ENCODE peak calls at places on chromosomes 3 and 15, in five cellular contexts. V, K, I, B and R are unnamed samples. For H3K9me3, the result is how much of the 10 kb centered on the place peaks cover.

GRCh38 chr15:47331796-47332480 is 385.4 kb upstream of the SEMA6D start:
- DNase-seq in V (no peak), K (no peak), I (peak), B (no peak), R (no peak)

GRCh38 chr3:13137808-13138565 is 64.8 kb upstream of the IQSEC1 start:
- DNase-seq in V (no peak), K (no peak), I (no peak), B (no peak), R (no peak)

GRCh38 chr3:16828815-16829214 is 55.9 kb upstream of the PLCL2 start:
- DNase-seq in V (peak), K (no peak), I (peak), B (peak), R (no peak)

GRCh38 chr3:110806924-110807323 is 264.7 kb upstream of the NECTIN3 start:
- DNase-seq in V (no peak), K (no peak), I (peak), B (peak), R (no peak)

GRCh38 chr3:187334904-187335303 is 33.3 kb upstream of the RTP4 start:
- DNase-seq in V (no peak), K (no peak), I (no peak), B (no peak), R (no peak)

GRCh38 chr15:83510001-83510400 is 62.9 kb downstream of the SH3GL3 start:
- DNase-seq in V (no peak), K (no peak), I (no peak), B (no peak), R (no peak)

GRCh38 chr3:18090377-18090776 is 334.8 kb downstream of the SATB1 start:
- DNase-seq in V (no peak), K (no peak), I (no peak), B (no peak), R (no peak)

GRCh38 chr15:55344206-55344605 is 25.2 kb downstream of the PIGB start:
- DNase-seq in V (no peak), K (peak), I (peak), B (no peak), R (no peak)

GRCh38 chr3:30871720-30872119 is 22.7 kb downstream of the GADL1 start:
- DNase-seq in V (no peak), K (no peak), I (peak), B (no peak), R (no peak)

GRCh38 chr3:60949146-60949545 is 302.1 kb downstream of the FHIT start:
- DNase-seq in V (no peak), K (no peak), I (no peak), B (no peak), R (no peak)

GRCh38 chr3:69739204-69740102 is at the start of gene MITF:
- DNase-seq in V (peak), K (peak), I (peak), B (peak), R (no peak)

GRCh38 chr15:31270767-31271166 is 55.9 kb upstream of the KLF13 start:
- DNase-seq in V (no peak), K (peak), I (no peak), B (no peak), R (peak)

GRCh38 chr15:92653836-92654524 is 1.6 kb downstream of the FAM174B start:
- DNase-seq in V (no peak), K (no peak), I (peak), B (peak), R (no peak)

GRCh38 chr15:76139368-76140068 is 79.7 kb downstream of the TMEM266 start:
- DNase-seq in V (peak), K (peak), I (peak), B (peak), R (peak)

GRCh38 chr3:126300761-126301481 is 56.3 kb downstream of the KLF15 start:
- DNase-seq in V (no peak), K (no peak), I (peak), B (no peak), R (no peak)

GRCh38 chr15:22881739-22882440 is 43.4 kb downstream of the NIPA2 start:
- DNase-seq in V (no peak), K (no peak), I (no peak), B (no peak), R (no peak)

GRCh38 chr3:6667354-6667753 is 193.6 kb upstream of the GRM7 start:
- DNase-seq in V (no peak), K (no peak), I (no peak), B (no peak), R (no peak)

GRCh38 chr3:146092230-146092629 is 68.8 kb downstream of the PLOD2 start:
- DNase-seq in V (no peak), K (no peak), I (peak), B (peak), R (no peak)

GRCh38 chr15:60745469-60745971 is 266.6 kb upstream of the ICE2 start:
- DNase-seq in V (no peak), K (no peak), I (peak), B (no peak), R (no peak)

GRCh38 chr3:143237036-143237688 is 117.6 kb downstream of the CHST2 start:
- DNase-seq in V (no peak), K (peak), I (peak), B (no peak), R (peak)

GRCh38 chr3:30667250-30667585 is 60.8 kb downstream of the TGFBR2 start:
- DNase-seq in V (no peak), K (peak), I (peak), B (peak), R (peak)

GRCh38 chr3:45506751-45507391 is 87.7 kb upstream of the LIMD1 start:
- DNase-seq in V (no peak), K (no peak), I (peak), B (no peak), R (no peak)

GRCh38 chr15:31327674-31328424 is 1.2 kb downstream of the KLF13 start:
- DNase-seq in V (no peak), K (no peak), I (peak), B (peak), R (peak)

GRCh38 chr15:52069559-52069958 is 43.0 kb downstream of the BCL2L10 start:
- DNase-seq in V (no peak), K (no peak), I (no peak), B (no peak), R (no peak)

DNA sequence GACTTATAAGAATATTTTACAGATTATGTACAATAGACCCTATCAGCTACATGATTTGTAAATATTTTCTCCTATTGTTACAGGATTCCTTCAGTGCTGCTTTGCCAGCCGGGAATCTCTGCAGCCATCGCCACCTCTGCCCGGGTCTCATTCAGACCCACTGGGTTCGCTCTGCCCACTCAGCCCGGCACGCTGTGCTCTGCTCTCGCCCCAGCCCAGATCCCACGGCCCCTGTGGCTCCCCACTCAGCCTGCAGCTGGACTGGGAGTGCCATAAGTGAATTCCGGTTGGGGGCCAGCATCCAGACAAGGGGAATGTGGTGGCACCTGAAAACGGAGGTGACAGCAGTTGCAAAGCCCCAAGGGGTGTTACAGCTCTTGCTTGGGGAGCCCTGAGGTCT is 71.8 kb downstream of the NPAP1 start:
- DNase-seq in V (no peak), K (no peak), I (no peak), B (no peak), R (no peak)
- H3K9me3 ChIP-seq in V (under half), K (under half), I (under half), B (under half), R (under half)

DNA sequence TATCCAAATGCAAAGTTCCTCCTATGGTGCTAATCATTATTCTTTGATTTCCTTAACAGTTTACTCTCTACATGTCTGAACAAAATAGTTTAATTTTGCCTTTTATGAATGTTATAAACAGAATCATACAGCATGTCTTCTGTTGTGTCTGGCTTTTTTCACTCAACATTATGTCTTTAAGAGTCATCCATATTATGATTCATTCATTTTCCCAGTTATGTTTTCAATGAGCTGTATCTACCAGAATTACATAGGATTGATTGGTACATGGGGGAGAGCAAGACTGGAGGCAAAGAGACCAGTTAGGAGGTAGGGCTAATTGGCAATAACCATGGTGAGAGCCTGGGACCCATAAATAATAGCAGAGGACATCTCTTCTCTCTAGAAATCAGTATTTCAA is 16.6 kb upstream of the RAP2B start:
- DNase-seq in V (no peak), K (no peak), I (peak), B (no peak), R (no peak)
- H3K4me2 ChIP-seq in V (peak), K (no peak), I (no peak), B (peak), R (no peak)

DNA sequence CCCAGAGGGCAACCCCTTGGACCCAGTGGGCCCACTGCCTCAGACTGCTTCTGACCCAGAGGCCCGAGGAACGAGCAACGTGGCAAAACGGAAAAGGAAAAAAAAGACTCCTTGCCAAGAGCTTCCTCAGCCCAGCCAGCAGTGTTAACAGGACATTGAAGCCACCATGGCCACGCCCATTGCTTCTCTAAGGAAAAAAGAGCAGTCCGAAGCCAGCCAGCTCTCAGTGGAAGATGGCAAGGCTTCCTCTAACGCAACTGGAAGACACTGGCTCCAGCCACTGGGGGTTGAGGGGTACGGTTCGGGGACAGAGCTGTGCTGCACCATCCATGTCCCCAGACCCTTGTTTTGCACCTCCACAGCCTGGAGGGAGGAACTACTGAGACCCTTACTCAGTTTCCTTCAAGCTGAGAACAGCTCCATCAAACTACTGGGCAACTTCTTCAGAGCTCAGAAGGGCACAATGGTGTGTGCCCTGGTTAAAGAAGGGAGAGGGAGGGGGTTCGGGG is 10.7 kb downstream of the BMF start:
- DNase-seq in V (no peak), K (no peak), I (no peak), B (peak), R (no peak)
- H2AFZ ChIP-seq in V (peak), K (no peak), I (peak), B (peak), R (no peak)

GRCh38 chr15:25053000-25053815 is 98.4 kb downstream of the SNRPN start:
- DNase-seq in V (no peak), K (no peak), I (no peak), B (no peak), R (no peak)

GRCh38 chr15:25054943-25055342 is 100.2 kb downstream of the SNRPN start:
- DNase-seq in V (no peak), K (no peak), I (no peak), B (no peak), R (no peak)

GRCh38 chr15:25054329-25054728 is 99.5 kb downstream of the SNRPN start:
- DNase-seq in V (no peak), K (no peak), I (no peak), B (no peak), R (no peak)

GRCh38 chr15:25052191-25052999 is 97.6 kb downstream of the SNRPN start:
- DNase-seq in V (no peak), K (no peak), I (no peak), B (no peak), R (no peak)

GRCh38 chr15:25051399-25052154 is 96.8 kb downstream of the SNRPN start:
- DNase-seq in V (no peak), K (no peak), I (no peak), B (no peak), R (no peak)
- H3K9me3 ChIP-seq in V (half or more), K (half or more), I (under half), B (under half), R (half or more)

GRCh38 chr3:138608322-138609214 is at the start of gene FAIM:
- DNase-seq in V (peak), K (peak), I (peak), B (peak), R (peak)

GRCh38 chr3:138615462-138615861 is 6.9 kb downstream of the FAIM start:
- DNase-seq in V (no peak), K (no peak), I (no peak), B (no peak), R (no peak)

GRCh38 chr3:138609898-138610266 is 1.3 kb downstream of the FAIM start:
- DNase-seq in V (no peak), K (no peak), I (no peak), B (no peak), R (no peak)
- H3K4me2 ChIP-seq in V (peak), K (no peak), I (no peak), B (no peak), R (peak)

GRCh38 chr15:65026756-65027155 is 2.7 kb downstream of the MTFMT start:
- DNase-seq in V (no peak), K (no peak), I (no peak), B (no peak), R (no peak)
- H2AFZ ChIP-seq in V (no peak), K (no peak), I (no peak), B (no peak), R (no peak)

GRCh38 chr15:49538520-49538919 is 82.1 kb downstream of the FAM227B start:
- DNase-seq in V (no peak), K (no peak), I (no peak), B (no peak), R (no peak)
- H3K9me3 ChIP-seq in V (under half), K (under half), I (under half), B (under half), R (under half)

DNA sequence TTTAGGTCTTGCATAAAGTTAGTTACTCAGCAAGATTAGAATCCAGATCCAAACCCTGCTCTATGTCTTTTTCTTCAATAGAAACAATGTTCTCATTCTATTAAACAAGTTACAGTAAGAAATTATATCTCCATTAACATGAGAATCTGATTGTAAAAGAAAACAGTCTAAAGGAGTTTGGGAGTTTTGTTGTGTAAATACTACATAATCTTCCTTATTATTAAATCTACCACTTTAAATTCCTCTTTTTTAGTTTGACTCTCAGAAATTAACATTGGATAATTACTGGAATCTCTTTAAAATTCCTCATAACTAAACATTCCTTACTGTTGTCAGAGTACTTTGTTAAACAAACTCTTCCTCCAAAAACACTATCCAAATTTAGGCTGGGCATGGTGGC is 1.7 kb upstream of the GOLIM4 start:
- DNase-seq in V (no peak), K (no peak), I (no peak), B (no peak), R (no peak)
- H3K4me2 ChIP-seq in V (peak), K (no peak), I (peak), B (no peak), R (no peak)

DNA sequence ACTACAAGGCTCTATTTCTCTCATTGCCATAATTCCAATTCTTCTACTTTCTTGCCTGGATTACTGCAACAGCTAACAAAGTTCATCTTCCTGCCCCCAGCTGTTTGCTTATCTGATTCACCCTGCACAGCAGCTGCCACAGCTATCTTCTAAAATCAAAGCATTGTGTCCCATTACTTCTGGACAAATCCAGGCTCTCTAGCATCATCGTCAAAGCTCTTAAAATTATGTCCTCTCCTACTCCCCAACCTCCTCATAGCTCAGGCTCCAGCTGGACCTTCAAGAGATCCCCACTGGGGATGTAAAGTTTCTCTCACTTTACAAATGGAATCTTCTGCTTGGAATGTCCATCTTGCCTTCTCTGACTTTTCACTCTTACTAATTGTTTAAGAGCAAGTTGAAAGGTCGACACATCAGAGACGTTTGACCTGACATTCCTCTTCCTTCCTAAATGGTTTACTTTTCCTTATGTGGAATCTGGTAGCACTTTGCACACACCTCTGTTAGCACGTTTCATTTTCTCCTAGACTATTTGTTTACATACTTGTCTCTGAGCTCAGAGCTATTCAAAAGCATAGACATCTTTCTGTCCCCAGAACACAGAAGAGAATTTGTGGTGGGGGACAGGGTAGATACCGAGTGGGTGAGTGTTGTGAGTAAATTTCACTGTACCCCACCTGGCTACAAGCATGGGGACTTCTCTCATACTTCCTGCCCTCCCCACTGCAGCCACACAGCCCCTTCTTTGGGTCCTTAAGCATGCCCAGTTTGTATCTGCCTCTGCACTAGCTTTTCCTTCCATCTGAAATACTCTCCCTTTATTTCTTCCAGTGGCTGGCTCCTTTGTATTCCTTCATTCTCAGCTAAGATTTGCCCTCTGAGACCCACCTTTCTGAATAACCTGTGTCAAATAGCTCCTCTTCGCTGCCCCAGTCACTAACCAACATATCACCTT is 77.9 kb downstream of the SERPINI1 start:
- DNase-seq in V (no peak), K (no peak), I (no peak), B (no peak), R (no peak)
- H2AFZ ChIP-seq in V (no peak), K (peak), I (peak), B (no peak), R (no peak)